ENCODE peak calls at places on chromosome 9, in ten cellular contexts. T, H, F, N, M, Y, I, S, J and C are unnamed samples.

GRCh38 chr9:69149321-69149807 is 24.7 kb upstream of the TJP2 start:
- DNase-seq in T (no peak), H (no peak), F (no peak), N (no peak), M (no peak), Y (no peak), I (no peak), S (no peak), J (no peak), C (no peak)

GRCh38 chr9:676780-677458 is 164.6 kb upstream of the DMRT1 start:
- DNase-seq in T (no peak), H (no peak), F (no peak), N (no peak), M (no peak), Y (no peak), I (no peak), S (no peak), J (no peak), C (no peak)

GRCh38 chr9:5629312-5630037 is 568 bp downstream of the RIC1 start:
- DNase-seq in T (no peak), H (peak), F (peak), N (peak), M (peak), Y (peak), I (no peak), S (peak), J (no peak), C (no peak)

GRCh38 chr9:121972501-121972981 is 120.6 kb downstream of the TTLL11 start:
- DNase-seq in T (no peak), H (no peak), F (peak), N (no peak), M (no peak), Y (no peak), I (peak), S (peak), J (peak), C (peak)

GRCh38 chr9:78004478-78005229 is 27.0 kb downstream of the GNAQ start:
- DNase-seq in T (no peak), H (no peak), F (no peak), N (no peak), M (no peak), Y (no peak), I (peak), S (no peak), J (no peak), C (no peak)

GRCh38 chr9:133558191-133559126 is 24.0 kb downstream of the ADAMTSL2 start:
- DNase-seq in T (no peak), H (no peak), F (no peak), N (no peak), M (no peak), Y (no peak), I (peak), S (no peak), J (no peak), C (peak)

GRCh38 chr9:124675261-124676158 is 95.6 kb downstream of the NR6A1 start:
- DNase-seq in T (no peak), H (no peak), F (no peak), N (no peak), M (no peak), Y (no peak), I (no peak), S (no peak), J (no peak), C (no peak)

GRCh38 chr9:81661339-81661738 is 28.0 kb downstream of the TLE1 start:
- DNase-seq in T (no peak), H (no peak), F (no peak), N (no peak), M (no peak), Y (no peak), I (no peak), S (peak), J (no peak), C (no peak)

GRCh38 chr9:31542384-31543055 is 841.9 kb upstream of the ACO1 start:
- DNase-seq in T (no peak), H (peak), F (no peak), N (no peak), M (peak), Y (no peak), I (no peak), S (peak), J (peak), C (no peak)

GRCh38 chr9:81656004-81656403 is 33.3 kb downstream of the TLE1 start:
- DNase-seq in T (no peak), H (no peak), F (no peak), N (no peak), M (no peak), Y (no peak), I (no peak), S (peak), J (no peak), C (no peak)

GRCh38 chr9:78261403-78262001 is 25.6 kb downstream of the CEP78 start:
- DNase-seq in T (no peak), H (no peak), F (no peak), N (no peak), M (no peak), Y (no peak), I (peak), S (no peak), J (no peak), C (peak)

GRCh38 chr9:27529316-27530278 is at the start of gene MOB3B:
- DNase-seq in T (peak), H (peak), F (peak), N (peak), M (peak), Y (peak), I (peak), S (peak), J (peak), C (peak)

GRCh38 chr9:94139672-94140417 is 55.6 kb downstream of the PTPDC1 start:
- DNase-seq in T (peak), H (peak), F (peak), N (peak), M (peak), Y (peak), I (peak), S (peak), J (peak), C (peak)

GRCh38 chr9:22954550-22954949 is 507.9 kb downstream of the DMRTA1 start:
- DNase-seq in T (no peak), H (no peak), F (no peak), N (no peak), M (no peak), Y (no peak), I (no peak), S (no peak), J (no peak), C (no peak)

GRCh38 chr9:128841704-128842492 is 12.3 kb upstream of the SPOUT1 start:
- DNase-seq in T (no peak), H (no peak), F (no peak), N (no peak), M (no peak), Y (no peak), I (no peak), S (no peak), J (no peak), C (no peak)

GRCh38 chr9:101421653-101422065 is 13.9 kb downstream of the ALDOB start:
- DNase-seq in T (no peak), H (no peak), F (no peak), N (peak), M (no peak), Y (no peak), I (no peak), S (no peak), J (no peak), C (no peak)

GRCh38 chr9:128943832-128944620 is 3.4 kb downstream of the DOLK start:
- DNase-seq in T (peak), H (peak), F (no peak), N (no peak), M (no peak), Y (peak), I (no peak), S (no peak), J (no peak), C (no peak)

GRCh38 chr9:22117511-22118388 is 108.6 kb upstream of the CDKN2B start:
- DNase-seq in T (no peak), H (peak), F (no peak), N (no peak), M (no peak), Y (peak), I (no peak), S (peak), J (no peak), C (no peak)

GRCh38 chr9:121690316-121690715 is 38.9 kb downstream of the DAB2IP start:
- DNase-seq in T (no peak), H (no peak), F (no peak), N (peak), M (no peak), Y (no peak), I (no peak), S (no peak), J (peak), C (peak)

GRCh38 chr9:22009563-22009867 is 410 bp upstream of the CDKN2B start:
- DNase-seq in T (no peak), H (no peak), F (no peak), N (no peak), M (no peak), Y (no peak), I (no peak), S (no peak), J (no peak), C (no peak)

GRCh38 chr9:127568618-127568970 is 43.5 kb upstream of the STXBP1 start:
- DNase-seq in T (no peak), H (no peak), F (no peak), N (peak), M (no peak), Y (no peak), I (no peak), S (no peak), J (no peak), C (no peak)

GRCh38 chr9:33750307-33750838 is 45.0 kb upstream of the PRSS3 start:
- DNase-seq in T (no peak), H (no peak), F (no peak), N (no peak), M (no peak), Y (no peak), I (no peak), S (peak), J (no peak), C (peak)

GRCh38 chr9:84296146-84296843 is 44.3 kb downstream of the SLC28A3 start:
- DNase-seq in T (no peak), H (no peak), F (no peak), N (no peak), M (no peak), Y (no peak), I (no peak), S (no peak), J (no peak), C (peak)

GRCh38 chr9:77440057-77440456 is 208.1 kb downstream of the GNA14 start:
- DNase-seq in T (no peak), H (no peak), F (no peak), N (peak), M (no peak), Y (no peak), I (no peak), S (no peak), J (no peak), C (peak)

GRCh38 chr9:69047331-69047730 is 11.8 kb downstream of the FXN start:
- DNase-seq in T (no peak), H (no peak), F (no peak), N (no peak), M (no peak), Y (no peak), I (no peak), S (no peak), J (no peak), C (no peak)

GRCh38 chr9:5509573-5509972 is 758 bp upstream of the PDCD1LG2 start:
- DNase-seq in T (no peak), H (no peak), F (no peak), N (no peak), M (no peak), Y (no peak), I (peak), S (no peak), J (no peak), C (no peak)

GRCh38 chr9:79535534-79535933 is 36.2 kb upstream of the TLE4 start:
- DNase-seq in T (no peak), H (no peak), F (no peak), N (no peak), M (no peak), Y (no peak), I (no peak), S (no peak), J (no peak), C (no peak)

GRCh38 chr9:38689678-38690077 is 30.3 kb downstream of the FAM240B start:
- DNase-seq in T (peak), H (peak), F (no peak), N (no peak), M (no peak), Y (no peak), I (no peak), S (no peak), J (no peak), C (no peak)

GRCh38 chr9:128136816-128137793 is 9.6 kb upstream of the PTGES2 start:
- DNase-seq in T (no peak), H (peak), F (no peak), N (peak), M (no peak), Y (peak), I (no peak), S (no peak), J (no peak), C (peak)

GRCh38 chr9:33197279-33197678 is 30.1 kb upstream of the B4GALT1 start:
- DNase-seq in T (peak), H (no peak), F (no peak), N (no peak), M (peak), Y (no peak), I (no peak), S (no peak), J (no peak), C (no peak)

GRCh38 chr9:438961-439768 is 224.5 kb downstream of the DOCK8 start:
- DNase-seq in T (peak), H (peak), F (no peak), N (no peak), M (peak), Y (peak), I (no peak), S (no peak), J (no peak), C (no peak)

GRCh38 chr9:86300701-86301100 is 18.4 kb upstream of the ISCA1 start:
- DNase-seq in T (no peak), H (no peak), F (no peak), N (no peak), M (no peak), Y (no peak), I (no peak), S (no peak), J (peak), C (no peak)

GRCh38 chr9:98182069-98182820 is 10.2 kb downstream of the CORO2A start:
- DNase-seq in T (no peak), H (no peak), F (no peak), N (no peak), M (no peak), Y (no peak), I (no peak), S (no peak), J (no peak), C (no peak)

GRCh38 chr9:5453673-5454072 is 3.3 kb downstream of the CD274 start:
- DNase-seq in T (no peak), H (no peak), F (no peak), N (no peak), M (no peak), Y (no peak), I (no peak), S (no peak), J (no peak), C (no peak)

GRCh38 chr9:21465859-21466518 is 16.1 kb downstream of the IFNE start:
- DNase-seq in T (no peak), H (no peak), F (peak), N (no peak), M (peak), Y (no peak), I (peak), S (no peak), J (no peak), C (no peak)

GRCh38 chr9:29751220-29751619 is 2177.9 kb upstream of the C9orf72 start:
- DNase-seq in T (no peak), H (no peak), F (no peak), N (no peak), M (no peak), Y (no peak), I (no peak), S (no peak), J (no peak), C (no peak)

GRCh38 chr9:76419782-76420380 is 25.7 kb upstream of the RFK start:
- DNase-seq in T (no peak), H (no peak), F (no peak), N (no peak), M (no peak), Y (no peak), I (peak), S (no peak), J (no peak), C (no peak)

GRCh38 chr9:13083973-13084528 is 195.4 kb downstream of the MPDZ start:
- DNase-seq in T (no peak), H (no peak), F (no peak), N (no peak), M (no peak), Y (no peak), I (no peak), S (no peak), J (no peak), C (no peak)

GRCh38 chr9:69758981-69759477 is 782 bp downstream of the PTAR1 start:
- DNase-seq in T (no peak), H (no peak), F (no peak), N (no peak), M (peak), Y (no peak), I (no peak), S (no peak), J (no peak), C (no peak)

GRCh38 chr9:34556231-34556525 is 33.3 kb downstream of the CNTFR start:
- DNase-seq in T (no peak), H (no peak), F (no peak), N (no peak), M (no peak), Y (no peak), I (no peak), S (no peak), J (no peak), C (no peak)

DNA sequence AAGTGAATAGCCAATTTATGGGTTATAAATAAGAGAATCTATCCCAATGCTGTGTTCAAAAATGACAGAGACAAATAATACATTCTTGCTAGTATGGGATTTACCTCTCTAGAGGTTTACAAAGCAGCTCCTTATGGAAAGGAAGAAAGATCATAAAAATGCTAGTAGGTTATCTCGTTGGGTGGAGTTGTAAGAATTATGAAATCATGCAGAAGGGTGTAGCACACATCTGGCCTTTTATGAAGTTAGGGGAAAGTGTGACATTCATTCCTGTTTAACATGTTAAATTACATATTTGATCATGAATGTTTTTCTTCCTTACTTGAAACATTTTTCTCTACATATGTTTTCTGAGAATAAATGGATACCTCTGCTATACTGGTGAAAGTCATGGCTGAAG is 414.1 kb downstream of the SH3GL2 start:
- DNase-seq in T (no peak), H (no peak), F (no peak), N (no peak), M (no peak), Y (no peak), I (no peak), S (no peak), J (no peak), C (no peak)
- TF ChIP-seq POLR2A in T (no peak), H (no peak), F (no peak), N (no peak), M (no peak), Y (no peak), I (no peak), S (no peak), J (no peak), C (no peak)

GRCh38 chr9:113293285-113293874 is 9.8 kb downstream of the RNF183 start:
- DNase-seq in T (no peak), H (no peak), F (no peak), N (no peak), M (no peak), Y (no peak), I (no peak), S (no peak), J (no peak), C (no peak)
- TF ChIP-seq POLR2A in T (no peak), H (no peak), F (no peak), N (no peak), M (no peak), Y (no peak), I (no peak), S (no peak), J (no peak), C (no peak)

GRCh38 chr9:110148384-110148783 is 59.6 kb downstream of the C9orf152 start:
- DNase-seq in T (no peak), H (no peak), F (no peak), N (peak), M (no peak), Y (no peak), I (no peak), S (peak), J (no peak), C (no peak)
- TF ChIP-seq POLR2A in T (no peak), H (no peak), F (no peak), N (no peak), M (no peak), Y (no peak), I (no peak), S (no peak), J (no peak), C (no peak)

DNA sequence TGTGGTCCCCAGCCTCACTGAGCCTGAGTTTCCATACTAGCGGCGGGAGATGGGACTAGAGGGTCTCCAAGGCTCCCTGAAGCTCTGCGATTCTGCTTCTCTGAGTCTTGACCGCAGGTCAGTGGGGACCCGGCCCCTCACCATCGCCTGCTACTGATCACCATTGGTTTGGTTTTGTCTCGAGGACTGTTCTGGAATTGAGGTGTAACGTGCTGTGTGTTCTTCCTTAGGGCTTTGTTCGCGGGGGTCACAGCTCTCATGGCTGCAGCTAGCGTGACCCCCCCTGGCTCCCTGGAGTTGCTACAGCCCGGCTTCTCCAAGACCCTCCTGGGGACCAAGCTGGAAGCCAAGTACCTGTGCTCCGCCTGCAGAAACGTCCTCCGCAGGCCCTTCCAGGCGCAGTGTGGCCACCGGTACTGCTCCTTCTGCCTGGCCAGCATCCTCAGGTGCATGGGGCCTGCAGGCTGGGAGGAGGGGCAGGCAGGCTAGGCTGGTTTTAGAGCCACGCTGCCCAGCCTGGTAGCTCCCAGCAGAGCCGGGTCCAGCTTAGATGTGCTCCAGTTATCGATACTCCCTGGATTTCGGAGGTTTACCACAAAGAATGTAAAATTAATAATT is 12.3 kb downstream of the TRAF2 start:
- DNase-seq in T (no peak), H (no peak), F (no peak), N (no peak), M (no peak), Y (no peak), I (no peak), S (no peak), J (no peak), C (no peak)
- TF ChIP-seq POLR2A in T (no peak), H (no peak), F (no peak), N (no peak), M (no peak), Y (no peak), I (no peak), S (no peak), J (no peak), C (no peak)

DNA sequence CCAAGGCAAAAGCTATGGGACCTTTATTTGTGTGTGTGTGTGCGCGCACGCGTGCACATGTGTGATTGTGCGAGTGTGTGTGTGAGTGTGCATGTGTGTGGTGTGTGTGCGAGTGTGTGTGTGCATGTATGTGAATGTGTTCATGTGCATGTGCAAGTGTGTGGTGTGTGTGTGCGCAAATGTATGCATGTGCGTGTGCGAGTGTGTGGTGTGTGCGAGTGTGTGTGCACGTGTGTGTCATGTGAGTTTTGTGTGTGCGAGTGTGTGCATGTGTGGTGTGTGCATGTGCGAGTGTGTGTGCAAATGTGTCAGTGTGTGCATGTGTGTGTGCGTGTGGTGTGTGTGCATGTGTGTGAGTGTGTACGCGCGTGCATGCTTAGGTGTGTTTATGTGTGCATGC is 11.1 kb upstream of the GLT6D1 start:
- DNase-seq in T (no peak), H (no peak), F (no peak), N (no peak), M (no peak), Y (no peak), I (no peak), S (no peak), J (no peak), C (no peak)
- TF ChIP-seq POLR2A in T (no peak), H (no peak), F (no peak), N (no peak), M (no peak), Y (no peak), I (no peak), S (no peak), J (no peak), C (peak)

DNA sequence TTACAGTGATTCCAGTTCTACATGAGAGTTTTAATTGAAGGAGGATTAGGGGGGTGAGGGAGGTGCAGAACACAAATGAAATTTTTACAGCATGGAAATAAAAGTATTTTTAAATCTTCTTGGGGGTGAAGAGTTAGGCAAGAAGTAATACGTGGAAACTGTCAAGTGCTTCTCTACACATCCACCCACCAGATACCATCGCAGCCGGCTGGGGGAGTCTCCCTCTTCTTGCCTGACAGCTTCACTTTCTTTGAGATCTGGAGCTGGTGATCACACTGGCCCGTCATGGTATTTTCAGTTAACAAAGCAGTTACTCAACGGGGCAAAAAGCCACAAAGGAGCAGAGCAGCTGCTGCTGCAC is 2.6 kb upstream of the NR4A3 start:
- DNase-seq in T (no peak), H (no peak), F (no peak), N (no peak), M (peak), Y (no peak), I (no peak), S (no peak), J (no peak), C (no peak)
- TF ChIP-seq POLR2A in T (no peak), H (no peak), F (no peak), N (no peak), M (no peak), Y (no peak), I (no peak), S (no peak), J (no peak), C (no peak)